ENCODE peak calls at places on chromosomes 7 and 10, in six cellular contexts. G, A, K, B, I and Y are unnamed samples.

GRCh38 chr7:17770710-17771375 is 169.5 kb downstream of the SNX13 start:
- DNase-seq in G (no peak), I (no peak), A (no peak), B (no peak), K (no peak), Y (no peak)

GRCh38 chr7:131625817-131626372 is 69.5 kb upstream of the PODXL start:
- DNase-seq in K (no peak), B (no peak), A (no peak), I (no peak), G (no peak), Y (no peak)

GRCh38 chr10:114801411-114801813 is 20.2 kb upstream of the FHIP2A start:
- DNase-seq in I (no peak), K (no peak), B (no peak), G (no peak), A (no peak), Y (no peak)

GRCh38 chr10:28681345-28681763 is 4.0 kb downstream of the BAMBI start:
- DNase-seq in K (no peak), A (no peak), G (no peak), B (no peak), I (no peak), Y (no peak)

GRCh38 chr7:135486258-135486657 is 23.6 kb downstream of the CNOT4 start:
- DNase-seq in A (no peak), K (no peak), G (no peak), B (no peak), I (no peak), Y (no peak)

GRCh38 chr10:67697646-67698245 is 1.8 kb upstream of the CTNNA3 start:
- DNase-seq in A (peak; percentile 22), G (peak; percentile 39), B (peak; percentile 38), I (peak; percentile 2), K (no peak), Y (no peak)

GRCh38 chr7:74061840-74062539 is 21.6 kb upstream of the LIMK1 start:
- DNase-seq in K (peak; percentile 60), A (peak; percentile 67), G (peak; percentile 78), B (peak; percentile 91), I (peak; percentile 70), Y (no peak)

GRCh38 chr7:2585446-2585845 is 26.7 kb downstream of the IQCE start:
- DNase-seq in K (no peak), A (no peak), G (no peak), I (no peak), B (no peak), Y (no peak)

GRCh38 chr10:22693371-22693784 is 21.0 kb downstream of the PIP4K2A start:
- DNase-seq in B (peak; percentile 45), K (no peak), I (no peak), G (no peak), A (no peak), Y (no peak)

GRCh38 chr10:90958781-90959180 is 37.9 kb upstream of the ANKRD1 start:
- DNase-seq in K (no peak), B (no peak), I (no peak), A (no peak), G (no peak), Y (no peak)

GRCh38 chr10:127524229-127524628 is 24.9 kb upstream of the NPS start:
- DNase-seq in K (no peak), B (no peak), I (no peak), G (no peak), A (no peak), Y (peak; percentile 18)

GRCh38 chr7:157763279-157764000 is 426.6 kb downstream of the DNAJB6 start:
- DNase-seq in K (no peak), I (no peak), A (no peak), G (no peak), B (no peak), Y (no peak)

GRCh38 chr7:77991656-77992055 is 193.1 kb downstream of the PHTF2 start:
- DNase-seq in G (peak; percentile 14), K (no peak), B (no peak), I (no peak), A (no peak), Y (no peak)

GRCh38 chr7:85341121-85341520 is 154.3 kb upstream of the SEMA3D start:
- DNase-seq in A (no peak), I (no peak), G (no peak), K (no peak), B (no peak), Y (no peak)

GRCh38 chr10:119104653-119105024 is 726 bp downstream of the DENND10 start:
- DNase-seq in K (peak; percentile 44), I (no peak), G (peak; percentile 19), A (peak; percentile 29), B (no peak), Y (no peak)

GRCh38 chr7:156384706-156385105 is 255.9 kb upstream of the RNF32 start:
- DNase-seq in K (no peak), I (no peak), B (no peak), A (no peak), G (no peak), Y (no peak)

GRCh38 chr7:84207025-84207424 is 12.4 kb upstream of the SEMA3A start:
- DNase-seq in B (no peak), A (no peak), G (no peak), K (no peak), I (no peak), Y (peak; percentile 57)

GRCh38 chr10:64574371-64574770 is 1053.2 kb downstream of the REEP3 start:
- DNase-seq in A (no peak), K (no peak), G (no peak), I (no peak), B (no peak), Y (no peak)

GRCh38 chr10:55098452-55098851 is 297.4 kb upstream of the PCDH15 start:
- DNase-seq in A (no peak), K (no peak), I (no peak), B (no peak), G (no peak), Y (no peak)

GRCh38 chr10:873020-873419 is 58.5 kb downstream of the LARP4B start:
- DNase-seq in B (no peak), G (no peak), K (no peak), A (no peak), I (no peak), Y (no peak)

GRCh38 chr7:140773104-140773503 is 76.6 kb downstream of the NDUFB2 start:
- DNase-seq in G (no peak), B (no peak), K (no peak), I (no peak), A (no peak), Y (no peak)

GRCh38 chr7:157691521-157692155 is 354.8 kb downstream of the DNAJB6 start:
- DNase-seq in I (peak; percentile 84), G (no peak), A (no peak), B (no peak), K (no peak), Y (no peak)

GRCh38 chr7:31710171-31710570 is 23.2 kb downstream of the PPP1R17 start:
- DNase-seq in I (no peak), K (no peak), G (no peak), B (no peak), A (no peak), Y (peak; percentile 54)

GRCh38 chr7:138773817-138774216 is 24.0 kb upstream of the TMEM213 start:
- DNase-seq in B (no peak), A (no peak), K (no peak), I (no peak), G (no peak), Y (no peak)

GRCh38 chr10:3774814-3775670 is 10.0 kb downstream of the KLF6 start:
- DNase-seq in G (peak; percentile 66), A (no peak), I (no peak), K (no peak), B (peak; percentile 85), Y (no peak)

GRCh38 chr7:41149576-41149975 is 553.3 kb downstream of the INHBA start:
- DNase-seq in A (no peak), B (no peak), G (no peak), I (no peak), K (no peak), Y (no peak)

GRCh38 chr10:119524720-119525070 is 17.8 kb downstream of the RGS10 start:
- DNase-seq in A (no peak), G (no peak), B (no peak), K (no peak), I (no peak), Y (no peak)

GRCh38 chr10:73625004-73625883 is 16.0 kb downstream of the MYOZ1 start:
- DNase-seq in G (peak; percentile 21), I (peak; percentile 41), A (no peak), B (no peak), K (no peak), Y (no peak)

GRCh38 chr7:121182902-121183301 is 145.9 kb upstream of the WNT16 start:
- DNase-seq in K (no peak), A (no peak), B (no peak), I (no peak), G (no peak), Y (no peak)

GRCh38 chr10:118356628-118357027 is 14.5 kb upstream of the FAM204A start:
- DNase-seq in K (no peak), I (no peak), G (peak; percentile 70), B (no peak), A (no peak), Y (no peak)